ENCODE peak calls at places on chromosomes 7 and 10, in ten cellular contexts. One of them, this sample, is unnamed.

GRCh38 chr7:124263232-124263827 is 230.5 kb upstream of the TMEM229A start:
- DNase-seq in IMR-90: peak
- DNase-seq in transverse colon: no peak
- DNase-seq in astrocyte: no peak
- DNase-seq in left ventricle myocardium inferior: no peak
- DNase-seq in A549: no peak
- DNase-seq in left lung: no peak
- DNase-seq in CD8-positive, alpha-beta T cell: no peak
- DNase-seq in esophagus squamous epithelium: no peak
- DNase-seq in heart right ventricle: no peak
- DNase-seq in this sample: no peak

GRCh38 chr7:73473636-73474035 is 40.1 kb downstream of the FZD9 start:
- DNase-seq in IMR-90: no peak
- DNase-seq in transverse colon: no peak
- DNase-seq in astrocyte: no peak
- DNase-seq in left ventricle myocardium inferior: no peak
- DNase-seq in A549: no peak
- DNase-seq in left lung: no peak
- DNase-seq in CD8-positive, alpha-beta T cell: no peak
- DNase-seq in esophagus squamous epithelium: no peak
- DNase-seq in heart right ventricle: no peak
- DNase-seq in this sample: no peak

GRCh38 chr10:78566216-78567135 is 502.3 kb upstream of the ZMIZ1 start:
- DNase-seq in IMR-90: no peak
- DNase-seq in transverse colon: no peak
- DNase-seq in astrocyte: no peak
- DNase-seq in left ventricle myocardium inferior: no peak
- DNase-seq in A549: no peak
- DNase-seq in left lung: no peak
- DNase-seq in CD8-positive, alpha-beta T cell: no peak
- DNase-seq in esophagus squamous epithelium: no peak
- DNase-seq in heart right ventricle: no peak
- DNase-seq in this sample: no peak

GRCh38 chr10:30034433-30035137 is 24.8 kb downstream of the JCAD start:
- DNase-seq in IMR-90: no peak
- DNase-seq in transverse colon: no peak
- DNase-seq in astrocyte: no peak
- DNase-seq in left ventricle myocardium inferior: no peak
- DNase-seq in A549: no peak
- DNase-seq in left lung: no peak
- DNase-seq in CD8-positive, alpha-beta T cell: no peak
- DNase-seq in esophagus squamous epithelium: no peak
- DNase-seq in heart right ventricle: no peak
- DNase-seq in this sample: no peak

GRCh38 chr7:101173752-101174244 is 6.3 kb downstream of the NAT16 start:
- DNase-seq in IMR-90: no peak
- DNase-seq in transverse colon: no peak
- DNase-seq in astrocyte: no peak
- DNase-seq in left ventricle myocardium inferior: no peak
- DNase-seq in A549: peak
- DNase-seq in left lung: no peak
- DNase-seq in CD8-positive, alpha-beta T cell: peak
- DNase-seq in esophagus squamous epithelium: no peak
- DNase-seq in heart right ventricle: no peak
- DNase-seq in this sample: no peak

GRCh38 chr10:30804478-30805055 is 175.0 kb upstream of the LYZL2 start:
- DNase-seq in IMR-90: no peak
- DNase-seq in transverse colon: peak
- DNase-seq in astrocyte: peak
- DNase-seq in left ventricle myocardium inferior: no peak
- DNase-seq in A549: no peak
- DNase-seq in left lung: peak
- DNase-seq in CD8-positive, alpha-beta T cell: no peak
- DNase-seq in esophagus squamous epithelium: no peak
- DNase-seq in heart right ventricle: peak
- DNase-seq in this sample: no peak

GRCh38 chr10:73807471-73807870 is 3.9 kb downstream of the NDST2 start:
- DNase-seq in IMR-90: no peak
- DNase-seq in transverse colon: no peak
- DNase-seq in astrocyte: no peak
- DNase-seq in left ventricle myocardium inferior: no peak
- DNase-seq in A549: no peak
- DNase-seq in left lung: no peak
- DNase-seq in CD8-positive, alpha-beta T cell: no peak
- DNase-seq in esophagus squamous epithelium: no peak
- DNase-seq in heart right ventricle: no peak
- DNase-seq in this sample: peak

GRCh38 chr7:77563275-77563674 is 26.2 kb downstream of the PTPN12 start:
- DNase-seq in IMR-90: no peak
- DNase-seq in transverse colon: no peak
- DNase-seq in astrocyte: no peak
- DNase-seq in left ventricle myocardium inferior: no peak
- DNase-seq in A549: no peak
- DNase-seq in left lung: no peak
- DNase-seq in CD8-positive, alpha-beta T cell: no peak
- DNase-seq in esophagus squamous epithelium: no peak
- DNase-seq in heart right ventricle: no peak
- DNase-seq in this sample: no peak

GRCh38 chr10:3425261-3425660 is 252.7 kb upstream of the PITRM1 start:
- DNase-seq in IMR-90: peak
- DNase-seq in transverse colon: no peak
- DNase-seq in astrocyte: no peak
- DNase-seq in left ventricle myocardium inferior: no peak
- DNase-seq in A549: no peak
- DNase-seq in left lung: no peak
- DNase-seq in CD8-positive, alpha-beta T cell: no peak
- DNase-seq in esophagus squamous epithelium: no peak
- DNase-seq in heart right ventricle: no peak
- DNase-seq in this sample: no peak

GRCh38 chr10:3427316-3427715 is 254.7 kb upstream of the PITRM1 start:
- DNase-seq in IMR-90: peak
- DNase-seq in transverse colon: no peak
- DNase-seq in astrocyte: peak
- DNase-seq in left ventricle myocardium inferior: no peak
- DNase-seq in A549: no peak
- DNase-seq in left lung: no peak
- DNase-seq in CD8-positive, alpha-beta T cell: no peak
- DNase-seq in esophagus squamous epithelium: no peak
- DNase-seq in heart right ventricle: no peak
- DNase-seq in this sample: no peak

GRCh38 chr10:3425713-3426112 is 253.1 kb upstream of the PITRM1 start:
- DNase-seq in IMR-90: no peak
- DNase-seq in transverse colon: no peak
- DNase-seq in astrocyte: no peak
- DNase-seq in left ventricle myocardium inferior: no peak
- DNase-seq in A549: no peak
- DNase-seq in left lung: no peak
- DNase-seq in CD8-positive, alpha-beta T cell: no peak
- DNase-seq in esophagus squamous epithelium: no peak
- DNase-seq in heart right ventricle: no peak
- DNase-seq in this sample: no peak

GRCh38 chr10:3427846-3428442 is 255.4 kb upstream of the PITRM1 start:
- DNase-seq in IMR-90: no peak
- DNase-seq in transverse colon: no peak
- DNase-seq in astrocyte: no peak
- DNase-seq in left ventricle myocardium inferior: peak
- DNase-seq in A549: no peak
- DNase-seq in left lung: no peak
- DNase-seq in CD8-positive, alpha-beta T cell: no peak
- DNase-seq in esophagus squamous epithelium: no peak
- DNase-seq in heart right ventricle: peak
- DNase-seq in this sample: no peak

DNA sequence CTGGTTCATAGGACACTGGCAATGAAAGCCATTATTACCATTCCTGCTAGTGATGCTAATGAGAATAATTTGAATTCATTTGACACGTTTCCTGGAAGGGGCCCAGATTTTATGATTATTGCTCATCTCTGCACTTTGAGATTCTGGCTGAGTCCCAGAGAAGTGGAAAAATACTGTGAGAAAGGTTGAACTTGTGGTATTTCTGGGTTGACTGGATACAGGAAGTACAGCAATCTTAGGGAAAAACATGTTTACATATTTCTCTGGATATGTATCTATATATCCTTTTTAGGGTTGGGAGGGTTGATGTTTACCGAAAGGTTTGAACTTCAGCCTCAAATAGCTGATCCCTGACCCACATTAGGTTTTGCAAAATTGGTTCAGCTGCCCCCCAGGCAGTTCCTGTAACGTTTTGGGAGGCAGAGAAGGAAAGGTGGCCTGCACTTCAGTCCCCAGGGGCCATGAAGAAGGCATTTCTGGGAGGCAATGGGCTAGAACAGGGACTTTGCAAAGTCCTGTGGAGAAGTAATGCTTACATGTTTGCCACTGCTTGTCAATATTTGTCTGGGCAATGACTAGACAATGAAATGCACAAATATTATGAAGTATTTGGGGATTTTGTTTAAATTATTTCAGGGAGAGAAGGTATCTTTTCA is 253.7 kb upstream of the PITRM1 start:
- DNase-seq in IMR-90: peak
- DNase-seq in transverse colon: peak
- DNase-seq in astrocyte: peak
- DNase-seq in left ventricle myocardium inferior: no peak
- DNase-seq in A549: no peak
- DNase-seq in left lung: no peak
- DNase-seq in CD8-positive, alpha-beta T cell: no peak
- DNase-seq in esophagus squamous epithelium: no peak
- DNase-seq in heart right ventricle: no peak
- DNase-seq in this sample: no peak
- H3K27ac ChIP-seq in IMR-90: peak
- H3K27ac ChIP-seq in transverse colon: peak
- H3K27ac ChIP-seq in astrocyte: peak
- H3K27ac ChIP-seq in left ventricle myocardium inferior: peak
- H3K27ac ChIP-seq in A549: peak
- H3K27ac ChIP-seq in left lung: no peak
- H3K27ac ChIP-seq in CD8-positive, alpha-beta T cell: no peak
- H3K27ac ChIP-seq in esophagus squamous epithelium: peak
- H3K27ac ChIP-seq in heart right ventricle: peak
- H3K27ac ChIP-seq in this sample: peak

DNA sequence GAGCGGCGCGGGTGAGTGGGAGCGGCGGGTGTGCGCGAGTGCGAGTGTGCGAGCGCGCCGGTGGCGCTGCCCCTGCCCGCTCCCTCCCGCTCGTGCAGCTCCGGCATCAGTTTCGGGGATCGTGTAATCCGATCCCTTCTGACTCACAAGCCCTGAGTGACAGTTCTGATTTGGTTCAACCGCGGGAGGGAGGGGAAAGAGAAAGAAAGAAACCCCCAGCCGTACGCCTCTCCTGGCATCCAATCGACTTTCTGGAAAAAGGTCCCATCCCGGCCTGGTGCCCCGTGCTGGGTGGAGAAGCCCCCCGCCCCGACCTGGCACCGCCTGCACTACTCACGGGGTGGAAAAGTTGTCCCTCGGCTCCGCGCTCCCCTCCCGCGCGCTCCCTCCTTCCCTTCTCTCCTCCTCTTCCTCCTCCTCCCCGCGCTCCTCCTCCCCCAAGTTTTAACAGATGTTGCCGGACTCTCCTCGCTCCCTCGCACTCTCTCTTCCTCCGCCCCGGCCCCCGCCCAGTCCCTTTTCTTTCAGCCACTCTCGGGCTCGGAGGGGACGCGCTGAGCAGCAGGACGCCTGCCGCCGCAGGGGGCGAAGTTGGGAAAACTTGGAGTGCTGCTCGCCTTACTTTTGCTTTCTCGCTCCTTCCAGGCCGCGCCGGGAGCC is at the start of gene GLI3:
- DNase-seq in IMR-90: peak
- DNase-seq in transverse colon: peak
- DNase-seq in astrocyte: peak
- DNase-seq in left ventricle myocardium inferior: peak
- DNase-seq in A549: peak
- DNase-seq in left lung: peak
- DNase-seq in CD8-positive, alpha-beta T cell: no peak
- DNase-seq in esophagus squamous epithelium: no peak
- DNase-seq in heart right ventricle: peak
- DNase-seq in this sample: peak
- TF ChIP-seq CTCF in IMR-90: peak
- TF ChIP-seq CTCF in transverse colon: peak
- TF ChIP-seq CTCF in astrocyte: no peak
- TF ChIP-seq CTCF in left ventricle myocardium inferior: peak
- TF ChIP-seq CTCF in A549: no peak
- TF ChIP-seq CTCF in left lung: no peak
- TF ChIP-seq CTCF in CD8-positive, alpha-beta T cell: no peak
- TF ChIP-seq CTCF in esophagus squamous epithelium: no peak
- TF ChIP-seq CTCF in heart right ventricle: no peak
- TF ChIP-seq CTCF in this sample: peak

GRCh38 chr7:33903770-33904679 is 1.3 kb upstream of the BMPER start:
- DNase-seq in IMR-90: peak
- DNase-seq in transverse colon: peak
- DNase-seq in astrocyte: no peak
- DNase-seq in left ventricle myocardium inferior: peak
- DNase-seq in A549: peak
- DNase-seq in left lung: peak
- DNase-seq in CD8-positive, alpha-beta T cell: no peak
- DNase-seq in esophagus squamous epithelium: no peak
- DNase-seq in heart right ventricle: peak
- DNase-seq in this sample: peak

GRCh38 chr7:33907625-33908024 is 2.3 kb downstream of the BMPER start:
- DNase-seq in IMR-90: no peak
- DNase-seq in transverse colon: no peak
- DNase-seq in astrocyte: no peak
- DNase-seq in left ventricle myocardium inferior: no peak
- DNase-seq in A549: no peak
- DNase-seq in left lung: no peak
- DNase-seq in CD8-positive, alpha-beta T cell: no peak
- DNase-seq in esophagus squamous epithelium: no peak
- DNase-seq in heart right ventricle: no peak
- DNase-seq in this sample: no peak

GRCh38 chr7:33906697-33907096 is 1.4 kb downstream of the BMPER start:
- DNase-seq in IMR-90: no peak
- DNase-seq in transverse colon: no peak
- DNase-seq in astrocyte: no peak
- DNase-seq in left ventricle myocardium inferior: no peak
- DNase-seq in A549: no peak
- DNase-seq in left lung: no peak
- DNase-seq in CD8-positive, alpha-beta T cell: no peak
- DNase-seq in esophagus squamous epithelium: no peak
- DNase-seq in heart right ventricle: no peak
- DNase-seq in this sample: no peak

GRCh38 chr7:33905389-33906032 is at the start of gene BMPER:
- DNase-seq in IMR-90: peak
- DNase-seq in transverse colon: peak
- DNase-seq in astrocyte: no peak
- DNase-seq in left ventricle myocardium inferior: peak
- DNase-seq in A549: peak
- DNase-seq in left lung: peak
- DNase-seq in CD8-positive, alpha-beta T cell: no peak
- DNase-seq in esophagus squamous epithelium: no peak
- DNase-seq in heart right ventricle: peak
- DNase-seq in this sample: peak

GRCh38 chr7:33904680-33905388 is 505 bp upstream of the BMPER start:
- DNase-seq in IMR-90: peak
- DNase-seq in transverse colon: peak
- DNase-seq in astrocyte: no peak
- DNase-seq in left ventricle myocardium inferior: peak
- DNase-seq in A549: peak
- DNase-seq in left lung: no peak
- DNase-seq in CD8-positive, alpha-beta T cell: no peak
- DNase-seq in esophagus squamous epithelium: no peak
- DNase-seq in heart right ventricle: peak
- DNase-seq in this sample: peak
- H3K27ac ChIP-seq in IMR-90: peak
- H3K27ac ChIP-seq in transverse colon: peak
- H3K27ac ChIP-seq in astrocyte: peak
- H3K27ac ChIP-seq in left ventricle myocardium inferior: peak
- H3K27ac ChIP-seq in A549: peak
- H3K27ac ChIP-seq in left lung: peak
- H3K27ac ChIP-seq in CD8-positive, alpha-beta T cell: no peak
- H3K27ac ChIP-seq in esophagus squamous epithelium: peak
- H3K27ac ChIP-seq in heart right ventricle: peak
- H3K27ac ChIP-seq in this sample: peak

GRCh38 chr10:114879541-114880158 is 58.1 kb downstream of the FHIP2A start:
- DNase-seq in IMR-90: peak
- DNase-seq in transverse colon: peak
- DNase-seq in astrocyte: no peak
- DNase-seq in left ventricle myocardium inferior: no peak
- DNase-seq in A549: peak
- DNase-seq in left lung: no peak
- DNase-seq in CD8-positive, alpha-beta T cell: no peak
- DNase-seq in esophagus squamous epithelium: no peak
- DNase-seq in heart right ventricle: peak
- DNase-seq in this sample: no peak
- TF ChIP-seq CTCF in IMR-90: peak
- TF ChIP-seq CTCF in transverse colon: peak
- TF ChIP-seq CTCF in astrocyte: peak
- TF ChIP-seq CTCF in left ventricle myocardium inferior: peak
- TF ChIP-seq CTCF in A549: peak
- TF ChIP-seq CTCF in left lung: peak
- TF ChIP-seq CTCF in CD8-positive, alpha-beta T cell: peak
- TF ChIP-seq CTCF in esophagus squamous epithelium: peak
- TF ChIP-seq CTCF in heart right ventricle: peak
- TF ChIP-seq CTCF in this sample: peak

This sample was measured in upper lobe of right lung.